ENCODE peak calls at places on chromosomes 13 and 19, in four cellular contexts. F is ovary, Q is Peyer's patch, C is prostate gland. L is an unnamed sample.

GRCh38 chr13:33003458-33004019 is 12.7 kb upstream of the KL start:
- DNase-seq in F (no peak), Q (no peak), C (no peak), L (no peak)

GRCh38 chr13:108214511-108215383 is 589 bp downstream of the LIG4 start:
- DNase-seq in F (no peak), Q (peak), C (no peak), L (peak)

GRCh38 chr19:17183858-17184271 is 31.3 kb upstream of the USE1 start:
- DNase-seq in F (no peak), Q (no peak), C (no peak), L (no peak)

GRCh38 chr13:46484561-46484960 is 68.4 kb upstream of the LRCH1 start:
- DNase-seq in F (no peak), Q (no peak), C (no peak), L (no peak)

GRCh38 chr19:1213391-1214286 is 8.1 kb downstream of the STK11 start:
- DNase-seq in F (no peak), Q (peak), C (peak), L (peak)

GRCh38 chr19:6091771-6092291 is 18.5 kb downstream of the RFX2 start:
- DNase-seq in F (no peak), Q (no peak), C (no peak), L (no peak)

GRCh38 chr13:90719452-90719851 is 628.0 kb upstream of the MIR17HG start:
- DNase-seq in F (no peak), Q (no peak), C (no peak), L (no peak)

GRCh38 chr19:16326401-16327130 is 1.9 kb downstream of the KLF2 start:
- DNase-seq in F (no peak), Q (peak), C (no peak), L (no peak)

GRCh38 chr19:17327068-17327653 is 7.5 kb downstream of the ANO8 start:
- DNase-seq in F (no peak), Q (no peak), C (no peak), L (no peak)

GRCh38 chr19:543912-544608 is at the start of gene GZMM:
- DNase-seq in F (no peak), Q (peak), C (no peak), L (no peak)

GRCh38 chr13:44816701-44817684 is 172.3 kb downstream of the NUFIP1 start:
- DNase-seq in F (no peak), Q (no peak), C (no peak), L (no peak)

GRCh38 chr19:40521276-40521675 is 54.5 kb downstream of the SPTBN4 start:
- DNase-seq in F (no peak), Q (no peak), C (no peak), L (no peak)

GRCh38 chr19:30919737-30920136 is 429.5 kb downstream of the TSHZ3 start:
- DNase-seq in F (no peak), Q (no peak), C (no peak), L (no peak)

GRCh38 chr19:35063940-35064818 is 22.7 kb downstream of the HPN start:
- DNase-seq in F (no peak), Q (no peak), C (no peak), L (no peak)

GRCh38 chr13:67736646-67737420 is 506.7 kb upstream of the PCDH9 start:
- DNase-seq in F (no peak), Q (no peak), C (no peak), L (no peak)

GRCh38 chr13:105732946-105733529 is 802.4 kb downstream of the EFNB2 start:
- DNase-seq in F (no peak), Q (no peak), C (no peak), L (no peak)

GRCh38 chr13:25980255-25980654 is 71.6 kb downstream of the SHISA2 start:
- DNase-seq in F (no peak), Q (no peak), C (no peak), L (no peak)

GRCh38 chr13:30481241-30481760 is 15.6 kb upstream of the HMGB1 start:
- DNase-seq in F (no peak), Q (no peak), C (no peak), L (no peak)

GRCh38 chr13:66864627-66865026 is 365.5 kb downstream of the PCDH9 start:
- DNase-seq in F (no peak), Q (no peak), C (no peak), L (no peak)

GRCh38 chr19:47106819-47107200 is 6.8 kb downstream of the ZC3H4 start:
- DNase-seq in F (no peak), Q (no peak), C (no peak), L (no peak)

GRCh38 chr19:49847731-49848696 is 2.9 kb upstream of the PTOV1 start:
- DNase-seq in F (no peak), Q (no peak), C (no peak), L (no peak)

GRCh38 chr19:21910318-21910717 is 74.3 kb upstream of the ZNF43 start:
- DNase-seq in F (no peak), Q (no peak), C (no peak), L (no peak)

GRCh38 chr19:13530720-13531119 is 24.4 kb upstream of the CACNA1A start:
- DNase-seq in F (no peak), Q (no peak), C (no peak), L (no peak)

GRCh38 chr19:40610396-40611064 is 9.4 kb downstream of the LTBP4 start:
- DNase-seq in F (no peak), Q (peak), C (no peak), L (no peak)

GRCh38 chr19:29947871-29948270 is 5.8 kb downstream of the URI1 start:
- DNase-seq in F (no peak), Q (no peak), C (no peak), L (no peak)

GRCh38 chr13:61761690-61762089 is 346.0 kb upstream of the PCDH20 start:
- DNase-seq in F (no peak), Q (no peak), C (no peak), L (no peak)

GRCh38 chr13:34720618-34721017 is 221.5 kb upstream of the NBEA start:
- DNase-seq in F (no peak), Q (no peak), C (no peak), L (no peak)

GRCh38 chr13:22964245-22964966 is 216.4 kb upstream of the SGCG start:
- DNase-seq in F (no peak), Q (no peak), C (no peak), L (no peak)

GRCh38 chr13:62003452-62003851 is 587.8 kb upstream of the PCDH20 start:
- DNase-seq in F (no peak), Q (no peak), C (no peak), L (no peak)

GRCh38 chr13:31225180-31225579 is 25.4 kb downstream of the B3GLCT start:
- DNase-seq in F (no peak), Q (no peak), C (no peak), L (no peak)

GRCh38 chr19:1122972-1123363 is 19.2 kb downstream of the GPX4 start:
- DNase-seq in F (no peak), Q (peak), C (peak), L (peak)

DNA sequence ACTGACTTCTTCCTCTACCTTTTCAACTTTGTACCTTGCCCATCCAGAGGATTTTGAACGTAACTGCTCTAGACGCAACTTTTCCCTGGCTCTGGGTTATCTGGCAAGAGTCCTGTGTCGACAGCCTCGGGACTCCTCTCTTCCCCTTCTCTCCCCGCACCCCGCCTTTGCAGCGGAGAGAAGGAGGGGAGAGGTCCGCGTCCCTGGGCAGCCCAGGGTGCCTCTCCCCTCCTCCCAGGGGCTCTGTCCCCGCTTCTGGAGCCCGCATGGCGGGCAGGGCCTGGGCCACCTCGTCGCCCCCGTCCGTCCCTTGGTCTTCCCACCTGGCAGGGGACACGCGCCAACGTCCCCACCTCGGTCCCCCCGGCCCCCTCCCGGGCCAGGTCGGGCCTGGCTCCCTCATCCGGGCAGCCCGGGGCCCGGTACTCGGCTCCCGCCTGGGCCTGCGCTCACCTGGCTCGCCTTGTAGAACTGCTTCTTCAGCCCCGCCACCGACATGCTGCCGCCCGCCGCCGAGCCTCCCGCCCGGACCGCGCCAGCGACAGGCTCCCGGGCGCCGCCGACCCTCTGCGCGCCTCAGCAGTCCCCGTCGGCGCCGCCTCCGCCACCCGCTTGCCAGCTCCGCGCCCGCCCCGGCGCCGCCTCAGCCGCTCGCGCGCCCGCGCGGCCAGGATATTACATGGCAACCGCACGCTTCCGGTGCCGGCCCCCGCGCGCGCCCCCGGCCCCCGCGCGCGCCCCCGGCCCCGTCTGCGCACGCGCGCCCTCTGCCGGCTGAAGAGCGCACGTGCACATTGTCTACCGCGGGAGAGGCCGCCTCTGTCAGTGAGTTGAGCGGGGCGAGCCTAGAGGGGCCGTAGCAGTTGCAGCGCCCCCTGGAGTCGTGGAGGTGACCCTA is at the start of gene SH3GL1:
- DNase-seq in F (peak), Q (peak), C (peak), L (peak)
- TF ChIP-seq POLR2A in F (peak), Q (peak), C (peak), L (peak)

GRCh38 chr19:44757735-44758505 is 9.4 kb downstream of the BCL3 start:
- DNase-seq in F (peak), Q (no peak), C (no peak), L (peak)
- H3K27ac ChIP-seq in F (peak), Q (peak), C (peak), L (peak)

DNA sequence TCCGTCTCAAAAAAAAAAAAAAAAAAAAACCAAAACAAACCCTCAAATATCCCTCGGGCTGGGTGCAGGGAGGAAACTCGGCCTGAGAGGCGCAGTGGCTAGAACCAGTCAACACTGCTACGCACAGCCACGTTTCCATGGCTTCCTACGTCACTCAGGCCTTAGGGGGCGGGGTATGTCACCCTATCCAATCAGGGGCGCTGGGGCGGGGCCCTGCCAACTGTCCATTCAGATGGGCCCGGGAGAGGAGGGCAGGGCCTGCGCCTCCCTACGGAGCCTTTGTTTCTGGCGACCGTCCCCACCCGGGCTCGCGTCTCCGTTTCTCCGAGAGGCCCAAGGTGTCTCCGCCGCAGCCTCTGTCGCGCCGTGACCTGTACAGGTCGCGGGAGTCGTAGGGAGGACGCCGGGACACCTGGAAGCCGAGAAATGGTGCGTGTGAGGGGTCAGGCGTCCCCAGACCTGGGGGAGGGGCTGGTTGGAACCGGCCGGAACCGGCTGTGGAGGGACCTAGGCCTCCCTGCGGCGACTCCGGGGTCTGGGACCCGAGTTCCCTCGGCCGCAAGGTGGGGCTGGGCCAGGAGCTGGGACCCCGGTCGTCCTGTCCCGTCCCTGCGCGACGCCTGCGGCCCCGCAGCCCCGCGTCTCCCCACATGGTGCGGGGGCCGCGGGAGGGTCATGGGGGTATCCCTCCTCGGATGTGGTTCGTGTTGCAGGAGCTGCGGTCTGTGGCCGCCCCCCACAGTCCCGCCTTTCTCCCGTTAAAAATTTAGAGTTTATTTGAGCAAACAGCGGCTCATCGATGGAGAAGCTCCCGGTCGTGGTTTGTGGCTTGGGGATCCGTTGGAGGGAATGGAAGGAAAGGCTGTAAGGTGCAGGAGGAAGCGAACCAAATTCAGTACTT is at the start of gene ZNF627:
- DNase-seq in F (peak), Q (peak), C (peak), L (peak)
- TF ChIP-seq CTCF in F (peak), Q (peak), C (peak), L (no peak)

DNA sequence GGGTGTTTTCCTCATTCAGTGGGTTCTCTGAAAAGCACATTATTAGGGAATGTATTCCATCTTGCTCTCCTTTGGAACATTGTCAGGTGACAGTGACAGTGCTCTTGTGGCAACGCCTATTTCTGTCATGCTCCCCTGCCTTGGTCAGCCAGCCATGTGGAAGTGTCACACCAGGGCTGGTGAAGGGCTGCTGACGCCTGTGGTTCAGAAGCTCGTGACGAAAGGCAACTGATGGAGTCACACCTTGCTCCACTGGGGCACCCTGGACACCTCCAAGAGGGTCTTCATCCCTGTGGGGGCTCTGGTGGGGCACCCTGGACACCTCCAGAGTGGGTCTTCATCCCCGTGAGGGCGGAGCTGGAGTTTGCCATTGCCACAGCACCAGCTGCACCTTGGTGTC is 68.9 kb upstream of the GPR183 start:
- DNase-seq in F (no peak), Q (peak), C (no peak), L (no peak)
- TF ChIP-seq POLR2A in F (no peak), Q (no peak), C (no peak), L (no peak)

GRCh38 chr19:3683405-3683865 is 16.8 kb downstream of the PIP5K1C start:
- DNase-seq in F (no peak), Q (no peak), C (no peak), L (peak)
- H3K27ac ChIP-seq in F (no peak), Q (no peak), C (no peak), L (peak)

L was measured in uterus.